ENCODE peak calls at places on chromosomes 6 and 20, in eight cellular contexts. F is SW 1271, H is psoas muscle, Y is caudate nucleus, Z is NCI-H1105 treated with DMSO at 0.1 percent for 48 hours, M is GF-D8, A is PC-3, R is testis. J is an unnamed sample.

GRCh38 chr6:72560721-72561593 is 60.9 kb upstream of the KCNQ5 start:
- DNase-seq in F (no peak), H (no peak), Y (no peak), Z (no peak), M (no peak), A (no peak), R (no peak), J (no peak)

GRCh38 chr20:38186788-38187221 is 21.7 kb upstream of the TGM2 start:
- DNase-seq in F (peak), H (no peak), Y (no peak), Z (no peak), M (no peak), A (peak), R (no peak), J (no peak)

GRCh38 chr6:98695076-98695816 is 139.1 kb upstream of the POU3F2 start:
- DNase-seq in F (no peak), H (no peak), Y (no peak), Z (no peak), M (no peak), A (no peak), R (no peak), J (no peak)

GRCh38 chr20:7411075-7411474 is 529.2 kb downstream of the HAO1 start:
- DNase-seq in F (no peak), H (no peak), Y (no peak), Z (no peak), M (no peak), A (peak), R (no peak), J (no peak)

GRCh38 chr6:152669894-152670293 is 27.8 kb upstream of the MYCT1 start:
- DNase-seq in F (peak), H (no peak), Y (no peak), Z (peak), M (no peak), A (peak), R (no peak), J (no peak)

GRCh38 chr6:77466055-77467028 is 3.1 kb upstream of the HTR1B start:
- DNase-seq in F (no peak), H (peak), Y (no peak), Z (peak), M (peak), A (peak), R (peak), J (no peak)

GRCh38 chr6:100665041-100665380 is 200.3 kb upstream of the SIM1 start:
- DNase-seq in F (no peak), H (no peak), Y (no peak), Z (no peak), M (no peak), A (no peak), R (no peak), J (no peak)

GRCh38 chr20:48298851-48299484 is 513.7 kb upstream of the SULF2 start:
- DNase-seq in F (peak), H (no peak), Y (no peak), Z (peak), M (no peak), A (peak), R (no peak), J (peak)

GRCh38 chr6:42781546-42781810 is 374 bp upstream of the BICRAL start:
- DNase-seq in F (no peak), H (no peak), Y (no peak), Z (peak), M (no peak), A (no peak), R (no peak), J (no peak)

GRCh38 chr20:17043323-17043722 is 183.5 kb upstream of the PCSK2 start:
- DNase-seq in F (no peak), H (no peak), Y (no peak), Z (no peak), M (no peak), A (no peak), R (no peak), J (no peak)

GRCh38 chr6:8177721-8178120 is 75.4 kb upstream of the EEF1E1 start:
- DNase-seq in F (peak), H (no peak), Y (no peak), Z (no peak), M (no peak), A (no peak), R (no peak), J (no peak)

GRCh38 chr6:19465240-19465639 is 371.9 kb upstream of the ID4 start:
- DNase-seq in F (no peak), H (no peak), Y (no peak), Z (peak), M (no peak), A (peak), R (no peak), J (no peak)

GRCh38 chr6:82144007-82144851 is 103.3 kb downstream of the IBTK start:
- DNase-seq in F (peak), H (no peak), Y (no peak), Z (no peak), M (no peak), A (peak), R (no peak), J (peak)

GRCh38 chr20:62219101-62219991 is 732 bp downstream of the HRH3 start:
- DNase-seq in F (no peak), H (no peak), Y (no peak), Z (peak), M (no peak), A (no peak), R (no peak), J (no peak)

GRCh38 chr20:31562241-31562640 is 42.8 kb upstream of the ID1 start:
- DNase-seq in F (no peak), H (no peak), Y (no peak), Z (no peak), M (no peak), A (no peak), R (no peak), J (no peak)

GRCh38 chr20:36629719-36630340 is 16.2 kb downstream of the SLA2 start:
- DNase-seq in F (no peak), H (no peak), Y (no peak), Z (no peak), M (no peak), A (no peak), R (no peak), J (no peak)

GRCh38 chr6:104884867-104885517 is 25.3 kb upstream of the HACE1 start:
- DNase-seq in F (no peak), H (no peak), Y (no peak), Z (peak), M (no peak), A (no peak), R (no peak), J (no peak)

GRCh38 chr6:121437861-121438651 is 2.6 kb downstream of the GJA1 start:
- DNase-seq in F (no peak), H (no peak), Y (no peak), Z (peak), M (no peak), A (peak), R (peak), J (peak)

GRCh38 chr20:41218466-41218865 is 81.1 kb downstream of the PLCG1 start:
- DNase-seq in F (no peak), H (no peak), Y (no peak), Z (no peak), M (no peak), A (no peak), R (peak), J (no peak)

GRCh38 chr6:156175971-156176421 is 601.2 kb upstream of the ARID1B start:
- DNase-seq in F (no peak), H (peak), Y (no peak), Z (peak), M (no peak), A (peak), R (peak), J (no peak)

GRCh38 chr20:57444394-57445048 is 53.3 kb downstream of the RBM38 start:
- DNase-seq in F (no peak), H (no peak), Y (no peak), Z (no peak), M (no peak), A (no peak), R (no peak), J (no peak)

GRCh38 chr20:51631011-51631950 is 88.8 kb upstream of the NFATC2 start:
- DNase-seq in F (peak), H (peak), Y (no peak), Z (no peak), M (peak), A (peak), R (peak), J (peak)

GRCh38 chr20:745683-746301 is 22.5 kb downstream of the SLC52A3 start:
- DNase-seq in F (peak), H (no peak), Y (no peak), Z (peak), M (no peak), A (peak), R (no peak), J (no peak)

GRCh38 chr20:46128310-46129151 is 10.4 kb downstream of the CD40 start:
- DNase-seq in F (no peak), H (peak), Y (no peak), Z (peak), M (no peak), A (no peak), R (peak), J (no peak)

GRCh38 chr20:40821438-40821837 is 132.4 kb upstream of the MAFB start:
- DNase-seq in F (no peak), H (no peak), Y (no peak), Z (no peak), M (no peak), A (no peak), R (no peak), J (no peak)

GRCh38 chr20:61566691-61567090 is 314.6 kb downstream of the CDH4 start:
- DNase-seq in F (no peak), H (no peak), Y (no peak), Z (no peak), M (no peak), A (no peak), R (no peak), J (no peak)

GRCh38 chr20:20368414-20369352 is 779 bp downstream of the INSM1 start:
- DNase-seq in F (no peak), H (no peak), Y (no peak), Z (peak), M (no peak), A (no peak), R (no peak), J (no peak)